ENCODE peak calls at places on chromosomes 6 and 20, in five cellular contexts. One of them, this sample, is unnamed.

GRCh38 chr6:86148586-86148985 is 505.9 kb upstream of the SYNCRIP start:
- DNase-seq in choroid plexus epithelial cell: no peak
- DNase-seq in NB4: no peak
- DNase-seq in NCI-H446: no peak
- DNase-seq in T-cell: no peak
- DNase-seq in this sample: no peak

GRCh38 chr20:4225778-4226177 is 210.4 kb upstream of the RNF24 start:
- DNase-seq in NCI-H446: no peak
- DNase-seq in choroid plexus epithelial cell: peak; percentile 97
- DNase-seq in NB4: no peak
- DNase-seq in T-cell: no peak
- DNase-seq in this sample: peak; percentile 84

GRCh38 chr6:138987299-138987642 is 782 bp downstream of the REPS1 start:
- DNase-seq in T-cell: no peak
- DNase-seq in choroid plexus epithelial cell: no peak
- DNase-seq in NB4: no peak
- DNase-seq in NCI-H446: no peak
- DNase-seq in this sample: no peak

GRCh38 chr6:68718379-68719073 is 83.4 kb downstream of the ADGRB3 start:
- DNase-seq in choroid plexus epithelial cell: peak; percentile 44
- DNase-seq in NB4: no peak
- DNase-seq in NCI-H446: peak; percentile 88
- DNase-seq in T-cell: no peak
- DNase-seq in this sample: no peak

GRCh38 chr6:1316482-1317220 is 4.8 kb downstream of the FOXQ1 start:
- DNase-seq in NCI-H446: no peak
- DNase-seq in NB4: peak; percentile 39
- DNase-seq in choroid plexus epithelial cell: no peak
- DNase-seq in T-cell: no peak
- DNase-seq in this sample: peak; percentile 7

GRCh38 chr6:157953580-157954091 is 28.0 kb upstream of the SYNJ2 start:
- DNase-seq in choroid plexus epithelial cell: no peak
- DNase-seq in T-cell: no peak
- DNase-seq in NCI-H446: no peak
- DNase-seq in NB4: peak; percentile 14
- DNase-seq in this sample: peak; percentile 62

GRCh38 chr6:138289739-138290138 is 71.4 kb upstream of the PBOV1 start:
- DNase-seq in NB4: peak; percentile 32
- DNase-seq in NCI-H446: no peak
- DNase-seq in T-cell: no peak
- DNase-seq in choroid plexus epithelial cell: peak; percentile 23
- DNase-seq in this sample: peak; percentile 33

GRCh38 chr6:134004714-134005113 is 47.7 kb downstream of the SLC2A12 start:
- DNase-seq in choroid plexus epithelial cell: no peak
- DNase-seq in NB4: no peak
- DNase-seq in NCI-H446: no peak
- DNase-seq in T-cell: no peak
- DNase-seq in this sample: no peak

GRCh38 chr6:27188206-27188884 is 59.2 kb upstream of the PRSS16 start:
- DNase-seq in NB4: peak; percentile 80
- DNase-seq in choroid plexus epithelial cell: peak; percentile 70
- DNase-seq in T-cell: peak; percentile 39
- DNase-seq in NCI-H446: peak; percentile 78
- DNase-seq in this sample: peak; percentile 68

GRCh38 chr20:2402271-2402980 is 21.7 kb downstream of the TGM6 start:
- DNase-seq in NCI-H446: no peak
- DNase-seq in choroid plexus epithelial cell: peak; percentile 75
- DNase-seq in NB4: peak; percentile 39
- DNase-seq in T-cell: no peak
- DNase-seq in this sample: peak; percentile 70

GRCh38 chr20:12090920-12091319 is 173.2 kb downstream of the BTBD3 start:
- DNase-seq in choroid plexus epithelial cell: no peak
- DNase-seq in NCI-H446: no peak
- DNase-seq in NB4: peak; percentile 11
- DNase-seq in T-cell: no peak
- DNase-seq in this sample: peak; percentile 63

GRCh38 chr20:49908258-49908565 is 7.1 kb downstream of the SPATA2 start:
- DNase-seq in NCI-H446: no peak
- DNase-seq in T-cell: no peak
- DNase-seq in NB4: no peak
- DNase-seq in choroid plexus epithelial cell: no peak
- DNase-seq in this sample: no peak

GRCh38 chr20:36591854-36592641 is 13.5 kb upstream of the RAB5IF start:
- DNase-seq in choroid plexus epithelial cell: peak; percentile 57
- DNase-seq in NB4: no peak
- DNase-seq in T-cell: peak; percentile 46
- DNase-seq in NCI-H446: no peak
- DNase-seq in this sample: no peak

GRCh38 chr6:13434777-13435176 is 52.6 kb downstream of the GFOD1 start:
- DNase-seq in NCI-H446: no peak
- DNase-seq in T-cell: no peak
- DNase-seq in NB4: no peak
- DNase-seq in choroid plexus epithelial cell: no peak
- DNase-seq in this sample: no peak

GRCh38 chr6:3713266-3713665 is 38.2 kb downstream of the PXDC1 start:
- DNase-seq in T-cell: no peak
- DNase-seq in NB4: no peak
- DNase-seq in NCI-H446: no peak
- DNase-seq in choroid plexus epithelial cell: peak; percentile 31
- DNase-seq in this sample: no peak

GRCh38 chr20:63744574-63745423 is 5.2 kb downstream of the SLC2A4RG start:
- DNase-seq in choroid plexus epithelial cell: no peak
- DNase-seq in NB4: no peak
- DNase-seq in T-cell: no peak
- DNase-seq in NCI-H446: no peak
- DNase-seq in this sample: no peak

GRCh38 chr6:161303628-161304340 is 29.9 kb upstream of the AGPAT4 start:
- DNase-seq in NCI-H446: no peak
- DNase-seq in T-cell: no peak
- DNase-seq in NB4: no peak
- DNase-seq in choroid plexus epithelial cell: peak; percentile 60
- DNase-seq in this sample: no peak

GRCh38 chr6:45650527-45651135 is 272.9 kb upstream of the SUPT3H start:
- DNase-seq in NB4: no peak
- DNase-seq in T-cell: no peak
- DNase-seq in NCI-H446: no peak
- DNase-seq in choroid plexus epithelial cell: peak; percentile 95
- DNase-seq in this sample: peak; percentile 90

GRCh38 chr20:45948261-45948733 is 13.8 kb downstream of the PCIF1 start:
- DNase-seq in T-cell: no peak
- DNase-seq in NCI-H446: no peak
- DNase-seq in NB4: no peak
- DNase-seq in choroid plexus epithelial cell: no peak
- DNase-seq in this sample: no peak

GRCh38 chr6:39339557-39340555 is 17.4 kb upstream of the KCNK16 start:
- DNase-seq in NB4: no peak
- DNase-seq in T-cell: no peak
- DNase-seq in choroid plexus epithelial cell: no peak
- DNase-seq in NCI-H446: peak; percentile 87
- DNase-seq in this sample: no peak

GRCh38 chr20:64160536-64161495 is 3.4 kb upstream of the MYT1 start:
- DNase-seq in NCI-H446: no peak
- DNase-seq in T-cell: no peak
- DNase-seq in NB4: no peak
- DNase-seq in choroid plexus epithelial cell: no peak
- DNase-seq in this sample: no peak

GRCh38 chr20:54267510-54268003 is 59.7 kb downstream of the PFDN4 start:
- DNase-seq in choroid plexus epithelial cell: no peak
- DNase-seq in NB4: no peak
- DNase-seq in NCI-H446: no peak
- DNase-seq in T-cell: no peak
- DNase-seq in this sample: no peak

GRCh38 chr6:7895125-7895423 is 15.5 kb downstream of the TXNDC5 start:
- DNase-seq in choroid plexus epithelial cell: no peak
- DNase-seq in NB4: no peak
- DNase-seq in NCI-H446: no peak
- DNase-seq in T-cell: no peak
- DNase-seq in this sample: no peak

GRCh38 chr6:11139051-11139960 is 27.8 kb upstream of the ERVFRD-1 start:
- DNase-seq in NCI-H446: no peak
- DNase-seq in T-cell: no peak
- DNase-seq in choroid plexus epithelial cell: peak; percentile 55
- DNase-seq in NB4: peak; percentile 23
- DNase-seq in this sample: no peak

GRCh38 chr6:132405143-132405915 is 4.1 kb upstream of the MOXD1 start:
- DNase-seq in T-cell: no peak
- DNase-seq in NB4: no peak
- DNase-seq in NCI-H446: no peak
- DNase-seq in choroid plexus epithelial cell: peak; percentile 54
- DNase-seq in this sample: no peak

GRCh38 chr6:52409499-52409898 is 10.6 kb upstream of the EFHC1 start:
- DNase-seq in T-cell: no peak
- DNase-seq in choroid plexus epithelial cell: peak; percentile 25
- DNase-seq in NCI-H446: no peak
- DNase-seq in NB4: no peak
- DNase-seq in this sample: no peak

GRCh38 chr20:17202030-17202429 is 24.8 kb upstream of the PCSK2 start:
- DNase-seq in choroid plexus epithelial cell: no peak
- DNase-seq in NCI-H446: no peak
- DNase-seq in NB4: no peak
- DNase-seq in T-cell: no peak
- DNase-seq in this sample: no peak

GRCh38 chr6:151320140-151320539 is 71.2 kb downstream of the ZBTB2 start:
- DNase-seq in T-cell: no peak
- DNase-seq in choroid plexus epithelial cell: no peak
- DNase-seq in NCI-H446: no peak
- DNase-seq in NB4: no peak
- DNase-seq in this sample: no peak

This sample was measured in dermis blood vessel endothelial cell.